ENCODE peak calls at places on chromosomes 2 and 18, in four cellular contexts. One of them, this sample, is unnamed.

GRCh38 chr2:179201884-179202283 is 62.7 kb downstream of the SESTD1 start:
- DNase-seq in NT2/D1: no peak
- DNase-seq in stomach: no peak
- DNase-seq in pancreas: no peak
- DNase-seq in this sample: no peak

GRCh38 chr2:1731963-1732768 is 12.1 kb downstream of the PXDN start:
- DNase-seq in NT2/D1: no peak
- DNase-seq in stomach: peak
- DNase-seq in pancreas: no peak
- DNase-seq in this sample: no peak

GRCh38 chr18:57803119-57803969 is at the start of gene ATP8B1:
- DNase-seq in NT2/D1: no peak
- DNase-seq in stomach: peak
- DNase-seq in pancreas: peak
- DNase-seq in this sample: peak

GRCh38 chr2:215791481-215791937 is 221.8 kb downstream of the MREG start:
- DNase-seq in NT2/D1: no peak
- DNase-seq in stomach: no peak
- DNase-seq in pancreas: no peak
- DNase-seq in this sample: no peak

GRCh38 chr18:6561029-6561861 is 146.5 kb upstream of the L3MBTL4 start:
- DNase-seq in NT2/D1: no peak
- DNase-seq in stomach: peak
- DNase-seq in pancreas: peak
- DNase-seq in this sample: peak

GRCh38 chr2:2662037-2662846 is 331.2 kb upstream of the MYT1L start:
- DNase-seq in NT2/D1: no peak
- DNase-seq in stomach: peak
- DNase-seq in pancreas: no peak
- DNase-seq in this sample: no peak

GRCh38 chr18:63238711-63239110 is 80.9 kb downstream of the BCL2 start:
- DNase-seq in NT2/D1: peak
- DNase-seq in stomach: no peak
- DNase-seq in pancreas: no peak
- DNase-seq in this sample: no peak

GRCh38 chr18:23825978-23826405 is 136.7 kb downstream of the LAMA3 start:
- DNase-seq in NT2/D1: no peak
- DNase-seq in stomach: no peak
- DNase-seq in pancreas: no peak
- DNase-seq in this sample: peak

GRCh38 chr2:137802038-137802437 is 162.2 kb upstream of the HNMT start:
- DNase-seq in NT2/D1: no peak
- DNase-seq in stomach: no peak
- DNase-seq in pancreas: no peak
- DNase-seq in this sample: no peak

GRCh38 chr2:108922141-108922915 is 66.7 kb downstream of the EDAR start:
- DNase-seq in NT2/D1: no peak
- DNase-seq in stomach: peak
- DNase-seq in pancreas: no peak
- DNase-seq in this sample: no peak

GRCh38 chr2:123513351-123513750 is 511.7 kb upstream of the CNTNAP5 start:
- DNase-seq in NT2/D1: no peak
- DNase-seq in stomach: no peak
- DNase-seq in pancreas: no peak
- DNase-seq in this sample: no peak

GRCh38 chr2:48398285-48399135 is 131.4 kb upstream of the STON1 start:
- DNase-seq in NT2/D1: no peak
- DNase-seq in stomach: no peak
- DNase-seq in pancreas: no peak
- DNase-seq in this sample: no peak

GRCh38 chr2:10007440-10007839 is 35.9 kb upstream of the KLF11 start:
- DNase-seq in NT2/D1: no peak
- DNase-seq in stomach: no peak
- DNase-seq in pancreas: no peak
- DNase-seq in this sample: no peak

GRCh38 chr18:45255142-45255890 is 360.0 kb upstream of the SLC14A2 start:
- DNase-seq in NT2/D1: no peak
- DNase-seq in stomach: no peak
- DNase-seq in pancreas: peak
- DNase-seq in this sample: no peak

GRCh38 chr2:230985519-230986231 is 10.2 kb upstream of the SPATA3 start:
- DNase-seq in NT2/D1: no peak
- DNase-seq in stomach: no peak
- DNase-seq in pancreas: no peak
- DNase-seq in this sample: no peak

GRCh38 chr2:42421157-42421485 is 60.1 kb upstream of the COX7A2L start:
- DNase-seq in NT2/D1: no peak
- DNase-seq in stomach: no peak
- DNase-seq in pancreas: no peak
- DNase-seq in this sample: no peak

GRCh38 chr18:77223221-77223639 is 26.4 kb upstream of the GALR1 start:
- DNase-seq in NT2/D1: no peak
- DNase-seq in stomach: no peak
- DNase-seq in pancreas: no peak
- DNase-seq in this sample: no peak

GRCh38 chr2:8575011-8575750 is 106.7 kb upstream of the ID2 start:
- DNase-seq in NT2/D1: no peak
- DNase-seq in stomach: peak
- DNase-seq in pancreas: no peak
- DNase-seq in this sample: no peak

GRCh38 chr2:188322569-188323531 is 31.2 kb downstream of the GULP1 start:
- DNase-seq in NT2/D1: no peak
- DNase-seq in stomach: no peak
- DNase-seq in pancreas: peak
- DNase-seq in this sample: no peak

GRCh38 chr2:188326669-188327301 is 35.1 kb downstream of the GULP1 start:
- DNase-seq in NT2/D1: no peak
- DNase-seq in stomach: no peak
- DNase-seq in pancreas: peak
- DNase-seq in this sample: no peak

GRCh38 chr2:188320861-188321260 is 29.2 kb downstream of the GULP1 start:
- DNase-seq in NT2/D1: no peak
- DNase-seq in stomach: no peak
- DNase-seq in pancreas: no peak
- DNase-seq in this sample: no peak

GRCh38 chr2:188326290-188326668 is 34.6 kb downstream of the GULP1 start:
- DNase-seq in NT2/D1: no peak
- DNase-seq in stomach: no peak
- DNase-seq in pancreas: no peak
- DNase-seq in this sample: no peak

GRCh38 chr2:188324067-188324466 is 32.4 kb downstream of the GULP1 start:
- DNase-seq in NT2/D1: no peak
- DNase-seq in stomach: no peak
- DNase-seq in pancreas: no peak
- DNase-seq in this sample: no peak
- H3K4me3 ChIP-seq in NT2/D1: no peak
- H3K4me3 ChIP-seq in stomach: no peak
- H3K4me3 ChIP-seq in pancreas: no peak
- H3K4me3 ChIP-seq in this sample: no peak

GRCh38 chr2:168633200-168633599 is 169.2 kb upstream of the NOSTRIN start:
- DNase-seq in NT2/D1: no peak
- DNase-seq in stomach: no peak
- DNase-seq in pancreas: no peak
- DNase-seq in this sample: no peak
- H3K4me3 ChIP-seq in NT2/D1: no peak
- H3K4me3 ChIP-seq in stomach: no peak
- H3K4me3 ChIP-seq in pancreas: no peak
- H3K4me3 ChIP-seq in this sample: no peak

GRCh38 chr2:236179653-236180500 is 11.7 kb upstream of the GBX2 start:
- DNase-seq in NT2/D1: no peak
- DNase-seq in stomach: no peak
- DNase-seq in pancreas: no peak
- DNase-seq in this sample: no peak
- H3K4me3 ChIP-seq in NT2/D1: peak
- H3K4me3 ChIP-seq in stomach: no peak
- H3K4me3 ChIP-seq in pancreas: no peak
- H3K4me3 ChIP-seq in this sample: no peak

DNA sequence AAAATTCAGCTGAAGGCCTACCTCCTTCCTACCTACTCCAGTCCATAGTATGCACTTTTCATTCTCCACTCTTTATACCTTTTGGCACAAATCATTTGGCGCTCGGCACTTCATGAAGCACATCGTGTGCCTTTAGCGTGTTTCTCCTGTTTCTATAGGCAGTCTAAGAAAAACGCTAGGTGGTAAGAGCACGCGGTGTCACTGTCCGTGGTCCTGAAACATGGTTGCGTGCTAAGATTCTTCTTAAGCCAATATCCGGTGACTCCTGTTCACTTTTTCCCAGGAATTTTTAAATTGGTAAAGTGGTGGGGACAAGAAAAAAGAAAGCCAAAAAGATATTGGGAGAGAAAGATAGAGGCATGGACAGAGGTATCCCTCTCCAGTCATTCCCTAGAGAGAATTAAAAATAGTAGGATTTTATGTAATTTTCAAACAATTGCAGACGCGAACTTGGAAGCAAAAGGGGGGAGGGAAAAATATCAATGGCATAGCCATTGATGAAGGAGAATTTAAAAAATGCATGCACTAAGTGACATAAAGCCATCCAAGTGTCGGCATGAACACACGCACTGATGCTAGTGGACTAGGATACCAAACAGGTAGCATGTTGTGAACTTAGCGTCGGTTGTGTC is 1.4 kb upstream of the CTNNA2 start:
- DNase-seq in NT2/D1: peak
- DNase-seq in stomach: peak
- DNase-seq in pancreas: peak
- DNase-seq in this sample: no peak
- H3K4me3 ChIP-seq in NT2/D1: no peak
- H3K4me3 ChIP-seq in stomach: no peak
- H3K4me3 ChIP-seq in pancreas: no peak
- H3K4me3 ChIP-seq in this sample: no peak

DNA sequence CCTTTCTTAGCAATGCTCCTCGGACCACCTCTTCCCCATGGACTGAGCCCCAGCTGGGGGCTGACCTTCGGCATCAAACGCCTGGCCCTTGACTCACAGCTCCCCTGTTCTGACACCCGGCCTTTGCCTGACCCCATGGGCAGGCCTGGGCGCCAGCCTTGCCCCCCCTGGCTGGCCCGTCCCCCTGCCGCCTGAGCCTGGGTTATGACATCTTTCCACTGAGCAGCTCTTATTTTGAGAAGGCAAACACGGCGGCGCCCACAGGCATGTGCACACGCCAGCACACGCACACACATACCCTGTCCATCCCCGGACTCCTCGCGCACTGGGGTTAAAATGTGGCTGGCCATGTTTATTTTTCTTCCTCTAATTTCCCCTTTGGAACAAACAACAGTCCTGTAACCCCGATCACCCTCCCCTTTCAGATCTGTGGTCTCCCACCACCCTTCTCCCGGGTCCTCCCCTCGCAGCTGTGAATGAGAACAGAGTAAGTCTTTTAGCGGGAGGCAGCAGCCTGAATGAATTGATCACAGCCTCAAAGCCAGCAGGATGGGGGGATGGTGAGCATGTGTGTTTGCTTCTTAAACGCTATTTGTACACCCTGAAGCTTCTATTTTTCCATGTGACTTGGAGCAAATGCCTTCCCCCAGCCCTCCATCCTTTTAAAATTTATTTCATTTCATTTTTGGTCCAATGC is 11.8 kb upstream of the ATOH8 start:
- DNase-seq in NT2/D1: no peak
- DNase-seq in stomach: peak
- DNase-seq in pancreas: peak
- DNase-seq in this sample: peak
- H3K4me3 ChIP-seq in NT2/D1: no peak
- H3K4me3 ChIP-seq in stomach: no peak
- H3K4me3 ChIP-seq in pancreas: no peak
- H3K4me3 ChIP-seq in this sample: no peak

DNA sequence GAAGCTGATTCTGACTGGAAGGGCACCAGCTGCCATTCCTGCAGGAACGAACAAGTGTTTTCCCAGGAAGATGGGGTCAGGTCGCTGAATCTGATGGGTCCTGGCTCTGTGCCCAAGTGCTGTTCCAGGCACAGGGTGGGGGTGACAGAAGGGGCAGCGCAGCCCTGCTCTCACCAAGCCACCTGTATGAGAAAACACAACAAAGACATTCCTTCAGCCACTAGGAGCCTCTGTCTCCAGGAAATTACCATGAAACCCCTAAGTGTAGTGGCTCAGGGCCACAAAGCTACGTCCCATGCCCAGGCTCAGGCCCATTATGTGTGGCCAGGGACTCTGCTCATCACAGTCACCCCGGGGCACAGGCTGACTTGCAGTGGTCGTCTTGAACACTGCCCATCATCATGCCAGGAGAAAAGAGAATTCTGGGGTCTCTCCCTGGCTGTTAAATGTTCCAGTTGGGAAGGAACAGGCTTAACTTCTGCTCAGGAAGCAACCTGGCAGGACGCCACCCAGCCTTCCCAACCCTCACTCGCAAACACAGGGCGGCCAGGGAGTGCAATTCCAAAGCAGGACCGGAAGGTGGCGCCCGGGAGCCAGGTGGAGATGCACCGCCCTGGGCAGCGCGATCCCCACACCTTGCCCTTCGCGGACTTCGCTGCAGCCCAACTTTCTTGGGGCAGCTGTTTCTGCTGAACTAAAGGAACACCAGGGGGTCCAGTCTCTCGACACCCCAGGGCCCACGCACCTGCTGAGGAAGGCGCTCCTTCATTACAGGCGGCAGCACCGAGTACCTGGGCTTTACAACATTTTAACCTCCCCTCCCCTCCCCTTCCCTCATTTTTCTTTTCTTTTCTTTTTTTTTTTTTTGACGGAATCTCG is 11.0 kb upstream of the SFTPB start:
- DNase-seq in NT2/D1: peak
- DNase-seq in stomach: peak
- DNase-seq in pancreas: peak
- DNase-seq in this sample: peak
- H3K4me3 ChIP-seq in NT2/D1: no peak
- H3K4me3 ChIP-seq in stomach: peak
- H3K4me3 ChIP-seq in pancreas: no peak
- H3K4me3 ChIP-seq in this sample: no peak